ENCODE peak calls at places on chromosomes 2 and 18, in six cellular contexts. L is WERI-Rb-1, D is cardiac muscle cell, O is A549, J is upper lobe of right lung, W is tibial artery. T is an unnamed sample.
A peak's percentile ranks its signal among the peaks of the same experiment; 100 is the strongest.

GRCh38 chr18:77133920-77134496 is 1.4 kb upstream of the MBP start:
- DNase-seq in L (peak; percentile 52), D (no peak), O (no peak), J (no peak), W (peak; percentile 71), T (peak; percentile 89)

GRCh38 chr2:224027912-224028311 is 11.2 kb downstream of the SERPINE2 start:
- DNase-seq in L (no peak), D (no peak), O (no peak), J (no peak), W (no peak), T (no peak)

GRCh38 chr2:140348826-140349225 is 1568.6 kb upstream of the NXPH2 start:
- DNase-seq in L (no peak), D (no peak), O (no peak), J (no peak), W (no peak), T (no peak)

GRCh38 chr2:133843091-133843490 is 274.8 kb upstream of the NCKAP5 start:
- DNase-seq in L (no peak), D (peak; percentile 40), O (no peak), J (no peak), W (no peak), T (no peak)

GRCh38 chr2:42567806-42568429 is 514 bp upstream of the MTA3 start:
- DNase-seq in L (peak; percentile 45), D (peak; percentile 22), O (no peak), J (no peak), W (peak; percentile 22), T (peak; percentile 82)

GRCh38 chr2:238865744-238866355 is 18.0 kb downstream of the TWIST2 start:
- DNase-seq in L (no peak), D (no peak), O (no peak), J (peak; percentile 61), W (no peak), T (peak; percentile 51)

GRCh38 chr2:155026646-155027045 is 328.2 kb downstream of the KCNJ3 start:
- DNase-seq in L (no peak), D (no peak), O (no peak), J (no peak), W (no peak), T (no peak)

GRCh38 chr2:43041661-43042360 is 184.6 kb downstream of the ZFP36L2 start:
- DNase-seq in L (peak; percentile 67), D (peak; percentile 95), O (peak; percentile 80), J (peak; percentile 49), W (no peak), T (peak; percentile 49)

GRCh38 chr2:233693963-233694362 is 1.3 kb downstream of the UGT1A6 start:
- DNase-seq in L (no peak), D (no peak), O (no peak), J (no peak), W (no peak), T (no peak)
- H3K9me3 ChIP-seq in L (no peaks in the 10 kb centered on the region), D (no peaks in the 10 kb centered on the region), O (peaks cover 51% of the 10 kb centered on the region), J (no peaks in the 10 kb centered on the region), W (no peaks in the 10 kb centered on the region), T (no peaks in the 10 kb centered on the region)

GRCh38 chr2:148981350-148981749 is 57.1 kb upstream of the LYPD6B start:
- DNase-seq in L (no peak), D (peak; percentile 43), O (peak; percentile 9), J (no peak), W (no peak), T (no peak)
- H3K27ac ChIP-seq in L (no peak overlapping the region), D (no peak overlapping the region), O (no peak overlapping the region), J (no peak overlapping the region), W (no peak overlapping the region), T (no peak overlapping the region)

GRCh38 chr2:183349046-183349445 is 224.8 kb downstream of the NUP35 start:
- DNase-seq in L (no peak), D (no peak), O (no peak), J (no peak), W (no peak), T (no peak)

GRCh38 chr2:183347969-183348368 is 223.7 kb downstream of the NUP35 start:
- DNase-seq in L (no peak), D (no peak), O (no peak), J (no peak), W (no peak), T (no peak)

GRCh38 chr2:183348492-183348891 is 224.2 kb downstream of the NUP35 start:
- DNase-seq in L (no peak), D (no peak), O (no peak), J (no peak), W (no peak), T (no peak)
- TF ChIP-seq CTCF in L (no peak), D (no peak), O (no peak), J (no peak), W (no peak), T (no peak)

GRCh38 chr18:31243740-31244512 is 74.0 kb upstream of the DSG1 start:
- DNase-seq in L (no peak), D (no peak), O (no peak), J (no peak), W (no peak), T (no peak)

GRCh38 chr18:31241425-31241824 is 76.5 kb upstream of the DSG1 start:
- DNase-seq in L (no peak), D (no peak), O (no peak), J (no peak), W (no peak), T (no peak)

GRCh38 chr18:31245820-31246219 is 72.1 kb upstream of the DSG1 start:
- DNase-seq in L (no peak), D (no peak), O (no peak), J (no peak), W (no peak), T (no peak)

GRCh38 chr18:31244737-31245432 is 73.1 kb upstream of the DSG1 start:
- DNase-seq in L (no peak), D (no peak), O (no peak), J (no peak), W (no peak), T (no peak)

GRCh38 chr18:31241900-31242409 is 76.0 kb upstream of the DSG1 start:
- DNase-seq in L (peak; percentile 11), D (peak; percentile 1), O (peak; percentile 88), J (no peak), W (no peak), T (no peak)
- H3K9me3 ChIP-seq in L (no peaks in the 10 kb centered on the region), D (no peaks in the 10 kb centered on the region), O (no peaks in the 10 kb centered on the region), J (no peaks in the 10 kb centered on the region), W (no peaks in the 10 kb centered on the region), T (no peaks in the 10 kb centered on the region)

GRCh38 chr2:48512586-48512985 is 17.4 kb upstream of the STON1 start:
- DNase-seq in L (no peak), D (no peak), O (no peak), J (no peak), W (no peak), T (no peak)
- H3K27ac ChIP-seq in L (no peak overlapping the region), D (no peak overlapping the region), O (no peak overlapping the region), J (no peak overlapping the region), W (no peak overlapping the region), T (no peak overlapping the region)

DNA sequence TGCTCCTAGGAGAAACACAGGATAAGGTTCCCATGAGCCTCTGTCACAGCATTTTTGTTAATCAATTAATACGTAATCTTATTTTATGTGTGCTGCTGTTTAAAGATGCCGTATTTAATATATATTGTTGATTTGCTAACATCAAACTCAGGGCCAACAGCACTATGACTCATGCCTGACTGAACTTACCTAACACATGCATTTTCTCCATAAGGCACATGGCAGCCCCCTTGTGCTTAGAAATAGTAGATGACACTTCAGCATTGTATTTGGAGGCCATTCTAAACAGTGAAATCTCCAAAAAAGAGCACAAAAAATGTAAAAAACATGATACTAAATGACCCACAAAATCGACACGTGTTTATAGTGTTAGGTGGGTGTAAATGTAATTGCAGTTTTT is 314.8 kb downstream of the MYCN start:
- DNase-seq in L (no peak), D (no peak), O (no peak), J (no peak), W (no peak), T (no peak)
- TF ChIP-seq CTCF in L (no peak), D (no peak), O (no peak), J (no peak), W (no peak), T (no peak)

T was measured in spleen.